ENCODE peak calls at places on chromosomes 2 and 18, in nine cellular contexts. B is substantia nigra, R is GM18507, Y is renal cortical epithelial cell, G is NCI-H774, S is GM23248, U is nephron progenitor cell, V is heart right ventricle, M is NCI-H2081. C is an unnamed sample.

GRCh38 chr2:100881629-100882028 is 61.7 kb downstream of the NPAS2 start:
- DNase-seq in S (no peak), G (no peak), M (no peak), Y (no peak), V (no peak), B (no peak), R (no peak), U (no peak), C (no peak)

GRCh38 chr18:59029663-59030421 is 109.8 kb upstream of the SEC11C start:
- DNase-seq in M (no peak), V (no peak), R (no peak), G (no peak), U (no peak), Y (no peak), B (peak), S (no peak), C (no peak)

GRCh38 chr2:100320547-100321180 is 1.6 kb downstream of the LONRF2 start:
- DNase-seq in M (peak), S (no peak), B (no peak), Y (no peak), G (peak), V (peak), R (no peak), U (peak), C (no peak)

GRCh38 chr18:79926715-79927596 is 24.5 kb downstream of the SLC66A2 start:
- DNase-seq in U (no peak), V (no peak), R (no peak), Y (no peak), B (no peak), S (no peak), G (no peak), M (no peak), C (no peak)

GRCh38 chr2:71894266-71894665 is 253.4 kb downstream of the CYP26B1 start:
- DNase-seq in S (no peak), B (no peak), M (no peak), V (no peak), G (no peak), R (no peak), Y (no peak), U (no peak), C (no peak)

GRCh38 chr2:162266468-162266754 is 23.2 kb upstream of the FAP start:
- DNase-seq in B (no peak), U (no peak), Y (no peak), G (no peak), V (peak), R (no peak), M (no peak), S (no peak), C (no peak)

GRCh38 chr2:32611771-32612170 is 16.1 kb upstream of the TTC27 start:
- DNase-seq in Y (no peak), B (no peak), V (no peak), S (no peak), G (no peak), M (no peak), U (no peak), R (no peak), C (no peak)

GRCh38 chr2:65532318-65532717 is 99.9 kb upstream of the SPRED2 start:
- DNase-seq in Y (no peak), V (no peak), M (no peak), R (no peak), B (no peak), S (no peak), U (no peak), G (no peak), C (no peak)

GRCh38 chr18:58216071-58216471 is 172.0 kb downstream of the NEDD4L start:
- DNase-seq in S (peak), U (peak), B (no peak), Y (peak), M (no peak), R (no peak), G (no peak), V (no peak), C (no peak)

GRCh38 chr2:177030391-177031000 is 182.1 kb upstream of the HNRNPA3 start:
- DNase-seq in U (no peak), R (no peak), M (no peak), Y (no peak), G (no peak), B (peak), V (no peak), S (no peak), C (no peak)

GRCh38 chr2:239002591-239002959 is 154.7 kb downstream of the TWIST2 start:
- DNase-seq in U (no peak), B (no peak), V (no peak), Y (no peak), M (no peak), G (no peak), R (no peak), S (no peak), C (no peak)

GRCh38 chr2:200168641-200169265 is 137.7 kb upstream of the SPATS2L start:
- DNase-seq in S (no peak), G (no peak), B (no peak), Y (no peak), V (no peak), R (no peak), U (no peak), M (no peak), C (no peak)

GRCh38 chr2:33509908-33510588 is 33.6 kb downstream of the RASGRP3 start:
- DNase-seq in M (no peak), B (no peak), Y (no peak), G (no peak), S (no peak), U (no peak), R (no peak), V (no peak), C (no peak)

GRCh38 chr18:51211552-51211951 is 14.1 kb upstream of the MEX3C start:
- DNase-seq in Y (peak), V (peak), S (peak), M (no peak), R (no peak), G (no peak), U (no peak), B (no peak), C (no peak)

GRCh38 chr2:202609381-202610145 is 25.2 kb upstream of the FAM117B start:
- DNase-seq in G (no peak), M (no peak), B (no peak), V (no peak), R (peak), S (peak), U (no peak), Y (no peak), C (peak)

GRCh38 chr2:79792097-79792496 is 279.2 kb downstream of the CTNNA2 start:
- DNase-seq in G (no peak), Y (no peak), U (no peak), M (peak), V (no peak), S (no peak), R (no peak), B (no peak), C (no peak)

GRCh38 chr18:45870419-45870818 is 44.9 kb downstream of the SIGLEC15 start:
- DNase-seq in Y (no peak), R (no peak), S (no peak), B (no peak), G (no peak), M (no peak), V (no peak), U (no peak), C (no peak)

GRCh38 chr2:38184964-38185603 is 109.1 kb upstream of the CYP1B1 start:
- DNase-seq in V (no peak), U (no peak), Y (peak), B (no peak), G (no peak), M (no peak), R (peak), S (peak), C (peak)

GRCh38 chr2:197993830-197994229 is 189.4 kb downstream of the PLCL1 start:
- DNase-seq in V (no peak), G (no peak), B (no peak), M (no peak), U (no peak), Y (peak), R (no peak), S (peak), C (no peak)

GRCh38 chr2:72108121-72108520 is 39.5 kb downstream of the CYP26B1 start:
- DNase-seq in V (no peak), U (no peak), B (no peak), S (peak), G (no peak), R (no peak), Y (no peak), M (no peak), C (no peak)

GRCh38 chr2:241896746-241897201 is 27.2 kb downstream of the RTP5 start:
- DNase-seq in Y (no peak), U (no peak), B (no peak), M (no peak), G (no peak), V (no peak), S (no peak), R (no peak), C (no peak)

GRCh38 chr2:181904022-181904632 is 12.6 kb downstream of the ITPRID2 start:
- DNase-seq in S (peak), V (peak), M (no peak), Y (peak), R (no peak), G (no peak), U (peak), B (no peak), C (no peak)

GRCh38 chr18:57430166-57430958 is 4.8 kb upstream of the ONECUT2 start:
- DNase-seq in U (peak), B (no peak), Y (no peak), G (no peak), S (no peak), R (no peak), V (no peak), M (no peak), C (no peak)

GRCh38 chr2:36677995-36678605 is 18.4 kb upstream of the VIT start:
- DNase-seq in M (no peak), S (peak), B (no peak), Y (no peak), U (no peak), R (no peak), V (no peak), G (no peak), C (no peak)

GRCh38 chr2:36820942-36821605 is 124.6 kb downstream of the VIT start:
- DNase-seq in M (peak), R (no peak), B (no peak), Y (no peak), V (no peak), S (no peak), U (no peak), G (peak), C (no peak)

GRCh38 chr2:102932521-102932920 is 170.7 kb downstream of the TMEM182 start:
- DNase-seq in Y (peak), B (no peak), S (no peak), U (no peak), V (no peak), G (peak), M (peak), R (no peak), C (no peak)

C was measured in GM12864.